ENCODE peak calls at places on chromosomes 12 and 14, in five cellular contexts. S is stimulated activated CD8-positive, alpha-beta memory T cell treated with anti-CD3 and anti-CD28 coated beads, Interleukin-4, amount 100 ng/mL, for 24 hours; R is T-helper 22 cell; H is neural crest cell; Z is NCI-H774. D is an unnamed sample.

GRCh38 chr12:32309811-32310755 is 89.3 kb upstream of the FGD4 start:
- DNase-seq in R (no peak), Z (no peak), S (no peak), H (no peak), D (no peak)

GRCh38 chr14:52089208-52089607 is 20.3 kb upstream of the NID2 start:
- DNase-seq in S (no peak), R (no peak), H (no peak), Z (no peak), D (no peak)

GRCh38 chr14:92819011-92819410 is 24.9 kb downstream of the GOLGA5 start:
- DNase-seq in Z (no peak), S (no peak), R (no peak), H (no peak), D (no peak)

GRCh38 chr12:127388985-127389384 is 878.0 kb upstream of the TMEM132C start:
- DNase-seq in Z (no peak), S (no peak), H (no peak), R (no peak), D (no peak)

GRCh38 chr12:102848832-102849231 is 68.2 kb downstream of the PAH start:
- DNase-seq in S (no peak), R (no peak), H (no peak), Z (no peak), D (no peak)

GRCh38 chr14:72774141-72774540 is 119.8 kb downstream of the DPF3 start:
- DNase-seq in H (no peak), Z (no peak), R (no peak), S (no peak), D (no peak)

GRCh38 chr12:65308001-65308400 is 29.5 kb downstream of the MSRB3 start:
- DNase-seq in H (no peak), R (no peak), S (no peak), Z (no peak), D (no peak)

GRCh38 chr14:35927727-35928126 is 101.6 kb downstream of the BRMS1L start:
- DNase-seq in R (no peak), H (no peak), Z (no peak), S (no peak), D (no peak)

GRCh38 chr12:25585021-25585523 is 32.0 kb upstream of the LMNTD1 start:
- DNase-seq in H (no peak), Z (no peak), S (no peak), R (no peak), D (no peak)

GRCh38 chr14:67650694-67651093 is 23.7 kb downstream of the VTI1B start:
- DNase-seq in R (no peak), S (no peak), Z (no peak), H (no peak), D (no peak)

GRCh38 chr12:132483612-132484011 is 6.3 kb upstream of the FBRSL1 start:
- DNase-seq in H (no peak), S (no peak), R (no peak), Z (no peak), D (no peak)

GRCh38 chr12:56385873-56386272 is 23.2 kb upstream of the APOF start:
- DNase-seq in S (no peak), H (no peak), R (no peak), Z (peak; percentile 75), D (no peak)

GRCh38 chr12:115320967-115321366 is 637.0 kb upstream of the TBX3 start:
- DNase-seq in Z (no peak), R (no peak), S (no peak), H (no peak), D (no peak)

GRCh38 chr12:42865282-42865681 is 275.7 kb upstream of the PRICKLE1 start:
- DNase-seq in R (no peak), Z (no peak), S (no peak), H (no peak), D (no peak)

GRCh38 chr12:66799548-66799947 is 120.7 kb upstream of the GRIP1 start:
- DNase-seq in Z (no peak), R (no peak), S (no peak), H (no peak), D (no peak)

GRCh38 chr12:69527506-69528272 is 57.5 kb downstream of the FRS2 start:
- DNase-seq in Z (no peak), R (no peak), S (no peak), H (no peak), D (no peak)

GRCh38 chr12:132140918-132141841 is 2.9 kb downstream of the DDX51 start:
- DNase-seq in R (no peak), S (no peak), H (no peak), Z (no peak), D (no peak)

D was measured in D721Med.